ENCODE peak calls at places on chromosome X, in four cellular contexts. One of them, this sample, is unnamed.

GRCh38 chrX:40831750-40832149 is 96.4 kb upstream of the MED14 start:
- DNase-seq in fibroblast of lung: no peak
- DNase-seq in GM10248: no peak
- DNase-seq in GM19239: no peak
- DNase-seq in this sample: no peak

GRCh38 chrX:18390941-18391538 is 34.4 kb upstream of the CDKL5 start:
- DNase-seq in GM19239: peak; percentile 12
- DNase-seq in GM10248: peak; percentile 42
- DNase-seq in fibroblast of lung: peak; percentile 71
- DNase-seq in this sample: peak; percentile 85

GRCh38 chrX:43514820-43515219 is 141.3 kb upstream of the MAOA start:
- DNase-seq in GM10248: no peak
- DNase-seq in fibroblast of lung: no peak
- DNase-seq in GM19239: no peak
- DNase-seq in this sample: no peak

GRCh38 chrX:44183329-44183728 is 160.1 kb downstream of the EFHC2 start:
- DNase-seq in fibroblast of lung: no peak
- DNase-seq in GM10248: no peak
- DNase-seq in GM19239: no peak
- DNase-seq in this sample: no peak

GRCh38 chrX:47174846-47175587 is 18.6 kb upstream of the UBA1 start:
- DNase-seq in fibroblast of lung: no peak
- DNase-seq in GM10248: no peak
- DNase-seq in GM19239: no peak
- DNase-seq in this sample: no peak

GRCh38 chrX:153736071-153736820 is 11.6 kb downstream of the ABCD1 start:
- DNase-seq in fibroblast of lung: no peak
- DNase-seq in GM19239: no peak
- DNase-seq in GM10248: no peak
- DNase-seq in this sample: no peak

GRCh38 chrX:776529-777230 is 146.1 kb downstream of the SHOX start:
- DNase-seq in GM10248: no peak
- DNase-seq in GM19239: no peak
- DNase-seq in fibroblast of lung: no peak
- DNase-seq in this sample: no peak

GRCh38 chrX:101686574-101686973 is 26.9 kb upstream of the ARMCX2 start:
- DNase-seq in GM10248: no peak
- DNase-seq in fibroblast of lung: no peak
- DNase-seq in GM19239: no peak
- DNase-seq in this sample: no peak

GRCh38 chrX:19782419-19782818 is 105.0 kb downstream of the SH3KBP1 start:
- DNase-seq in GM10248: no peak
- DNase-seq in GM19239: no peak
- DNase-seq in fibroblast of lung: no peak
- DNase-seq in this sample: no peak

GRCh38 chrX:128051526-128051925 is 677 bp downstream of the ACTRT1 start:
- DNase-seq in GM10248: no peak
- DNase-seq in fibroblast of lung: no peak
- DNase-seq in GM19239: no peak
- DNase-seq in this sample: no peak